ENCODE peak calls at places on chromosomes 12 and 14, in five cellular contexts. H is AG04449, E is left cardiac atrium, P is IMR-90, D is Peyer's patch. C is an unnamed sample.

GRCh38 chr12:130873825-130874224 is 2.0 kb downstream of the RAN start:
- DNase-seq in H (no peak), E (no peak), P (no peak), D (no peak), C (no peak)

GRCh38 chr14:99189201-99189801 is 82.7 kb downstream of the BCL11B start:
- DNase-seq in H (no peak), E (no peak), P (no peak), D (peak; percentile 46), C (no peak)

GRCh38 chr12:131494741-131495524 is 216.0 kb upstream of the SFSWAP start:
- DNase-seq in H (no peak), E (no peak), P (no peak), D (no peak), C (no peak)

GRCh38 chr12:78778339-78778738 is 86.2 kb upstream of the SYT1 start:
- DNase-seq in H (no peak), E (no peak), P (no peak), D (no peak), C (no peak)

GRCh38 chr12:14473707-14474287 is 93.9 kb downstream of the PLBD1 start:
- DNase-seq in H (no peak), E (no peak), P (peak; percentile 18), D (no peak), C (no peak)

GRCh38 chr12:2844786-2845185 is 10.0 kb upstream of the NRIP2 start:
- DNase-seq in H (no peak), E (no peak), P (peak; percentile 18), D (no peak), C (no peak)

GRCh38 chr12:92690601-92691000 is 12.2 kb upstream of the PLEKHG7 start:
- DNase-seq in H (no peak), E (no peak), P (no peak), D (no peak), C (no peak)

GRCh38 chr14:67240168-67240932 is 885 bp upstream of the PALS1 start:
- DNase-seq in H (no peak), E (peak; percentile 67), P (peak; percentile 11), D (peak; percentile 42), C (no peak)

GRCh38 chr12:71441836-71442566 is 2.4 kb downstream of the LGR5 start:
- DNase-seq in H (no peak), E (no peak), P (no peak), D (no peak), C (no peak)

GRCh38 chr14:80535171-80535570 is 323.9 kb upstream of the DIO2 start:
- DNase-seq in H (no peak), E (no peak), P (no peak), D (no peak), C (no peak)

GRCh38 chr14:79587875-79588274 is 623.4 kb downstream of the DIO2 start:
- DNase-seq in H (no peak), E (no peak), P (no peak), D (no peak), C (no peak)

GRCh38 chr12:42564540-42564939 is 25.0 kb downstream of the PRICKLE1 start:
- DNase-seq in H (peak; percentile 33), E (no peak), P (peak; percentile 77), D (no peak), C (peak; percentile 77)

GRCh38 chr12:23648546-23648945 is 300.9 kb downstream of the SOX5 start:
- DNase-seq in H (no peak), E (no peak), P (no peak), D (no peak), C (no peak)

GRCh38 chr14:55794655-55795583 is 214.9 kb downstream of the KTN1 start:
- DNase-seq in H (no peak), E (no peak), P (peak; percentile 33), D (no peak), C (no peak)

GRCh38 chr14:75282166-75282547 is 3.5 kb downstream of the FOS start:
- DNase-seq in H (no peak), E (no peak), P (peak; percentile 60), D (no peak), C (no peak)

GRCh38 chr14:66853311-66853710 is 335.9 kb upstream of the GARIN2 start:
- DNase-seq in H (no peak), E (no peak), P (no peak), D (no peak), C (no peak)

GRCh38 chr12:95658386-95658785 is 107.1 kb upstream of the USP44 start:
- DNase-seq in H (no peak), E (no peak), P (no peak), D (no peak), C (no peak)

GRCh38 chr12:124995200-124995961 is 1.9 kb downstream of the BRI3BP start:
- DNase-seq in H (no peak), E (no peak), P (no peak), D (peak; percentile 29), C (no peak)

GRCh38 chr12:75848533-75848932 is 183.0 kb downstream of the PHLDA1 start:
- DNase-seq in H (no peak), E (no peak), P (peak; percentile 28), D (no peak), C (no peak)

GRCh38 chr14:23478109-23478698 is 8.7 kb downstream of the NGDN start:
- DNase-seq in H (peak; percentile 33), E (peak; percentile 57), P (peak; percentile 74), D (peak; percentile 62), C (no peak)

GRCh38 chr14:30603402-30603801 is 18.7 kb upstream of the SCFD1 start:
- DNase-seq in H (no peak), E (no peak), P (no peak), D (no peak), C (no peak)

GRCh38 chr14:71800878-71801277 is 131.4 kb upstream of the RGS6 start:
- DNase-seq in H (no peak), E (no peak), P (no peak), D (no peak), C (no peak)

GRCh38 chr12:72274926-72275325 is 2.8 kb downstream of the TRHDE start:
- DNase-seq in H (no peak), E (no peak), P (peak; percentile 79), D (no peak), C (peak; percentile 69)

GRCh38 chr12:76256341-76256740 is 91.9 kb downstream of the BBS10 start:
- DNase-seq in H (no peak), E (no peak), P (no peak), D (no peak), C (no peak)

GRCh38 chr14:29545714-29546113 is 381.9 kb downstream of the PRKD1 start:
- DNase-seq in H (no peak), E (no peak), P (peak; percentile 25), D (no peak), C (no peak)

GRCh38 chr12:51817027-51817953 is 31.2 kb downstream of the FIGNL2 start:
- DNase-seq in H (no peak), E (no peak), P (no peak), D (no peak), C (no peak)

GRCh38 chr12:12872139-12872933 is 19.0 kb upstream of the GPRC5A start:
- DNase-seq in H (peak; percentile 66), E (no peak), P (peak; percentile 88), D (no peak), C (no peak)

GRCh38 chr14:67359775-67360468 is at the start of the genes ATP6V1D and EIF2S1:
- DNase-seq in H (peak; percentile 96), E (peak; percentile 99), P (peak; percentile 99), D (peak; percentile 98), C (peak; percentile 96)

GRCh38 chr12:102769323-102769916 is 147.6 kb downstream of the PAH start:
- DNase-seq in H (peak; percentile 4), E (peak; percentile 28), P (peak; percentile 58), D (peak; percentile 22), C (no peak)

GRCh38 chr12:68786929-68787328 is 21.0 kb upstream of the MDM2 start:
- DNase-seq in H (no peak), E (no peak), P (no peak), D (no peak), C (no peak)

GRCh38 chr12:52499836-52500560 is 6.9 kb upstream of the KRT6A start:
- DNase-seq in H (no peak), E (no peak), P (peak; percentile 34), D (no peak), C (no peak)

GRCh38 chr12:31603546-31604009 is 12.6 kb upstream of the DENND5B start:
- DNase-seq in H (no peak), E (no peak), P (no peak), D (peak; percentile 75), C (no peak)

GRCh38 chr14:71890541-71890940 is 41.7 kb upstream of the RGS6 start:
- DNase-seq in H (no peak), E (no peak), P (no peak), D (no peak), C (no peak)

GRCh38 chr12:63362801-63363200 is 211.8 kb upstream of the AVPR1A start:
- DNase-seq in H (no peak), E (no peak), P (no peak), D (no peak), C (no peak)

GRCh38 chr12:100652488-100652887 is 79.0 kb downstream of the GAS2L3 start:
- DNase-seq in H (no peak), E (no peak), P (no peak), D (no peak), C (no peak)

GRCh38 chr14:61065671-61066070 is 84.6 kb downstream of the SLC38A6 start:
- DNase-seq in H (no peak), E (no peak), P (no peak), D (no peak), C (no peak)

GRCh38 chr12:100199347-100200136 is 1.1 kb upstream of the ACTR6 start:
- DNase-seq in H (no peak), E (peak; percentile 69), P (no peak), D (peak; percentile 84), C (no peak)